ENCODE peak calls at places on chromosomes 5 and 9, in six cellular contexts. A is WTC11, M is HL-60, C is foreskin fibroblast, Y is right cardiac atrium, O is NB4. X is an unnamed sample.

GRCh38 chr5:75551471-75551870 is 39.8 kb downstream of the POLK start:
- DNase-seq in A (no peak), M (no peak), C (peak; percentile 56), Y (no peak), O (no peak), X (no peak)

GRCh38 chr9:109119439-109120203 is at the start of gene TMEM245:
- DNase-seq in A (peak; percentile 96), M (peak; percentile 96), C (peak; percentile 99), Y (peak; percentile 98), O (peak; percentile 99), X (peak; percentile 97)

GRCh38 chr9:21454149-21454548 is 13.9 kb downstream of the IFNA1 start:
- DNase-seq in A (no peak), M (no peak), C (peak; percentile 74), Y (no peak), O (peak; percentile 2), X (no peak)

GRCh38 chr5:167614294-167615104 is 676.9 kb upstream of the WWC1 start:
- DNase-seq in A (no peak), M (no peak), C (no peak), Y (no peak), O (no peak), X (no peak)

GRCh38 chr5:110038297-110038997 is 348.7 kb downstream of the MAN2A1 start:
- DNase-seq in A (no peak), M (no peak), C (no peak), Y (no peak), O (no peak), X (no peak)

GRCh38 chr9:132006657-132007370 is 72.9 kb downstream of the MED27 start:
- DNase-seq in A (no peak), M (no peak), C (peak; percentile 85), Y (no peak), O (no peak), X (peak; percentile 20)

GRCh38 chr9:127634021-127634420 is 21.9 kb downstream of the STXBP1 start:
- DNase-seq in A (no peak), M (no peak), C (no peak), Y (peak; percentile 64), O (no peak), X (no peak)

GRCh38 chr5:129906177-129906887 is 2.1 kb downstream of the CHSY3 start:
- DNase-seq in A (peak; percentile 30), M (no peak), C (peak; percentile 72), Y (peak; percentile 60), O (no peak), X (no peak)

GRCh38 chr5:29079771-29080170 is 2041.4 kb upstream of the CDH9 start:
- DNase-seq in A (peak; percentile 51), M (no peak), C (no peak), Y (no peak), O (peak; percentile 20), X (peak; percentile 50)

GRCh38 chr5:168409601-168410458 is 76.4 kb upstream of the RARS1 start:
- DNase-seq in A (no peak), M (no peak), C (peak; percentile 70), Y (no peak), O (no peak), X (no peak)

GRCh38 chr9:17057729-17058128 is 77.1 kb upstream of the CNTLN start:
- DNase-seq in A (no peak), M (no peak), C (no peak), Y (no peak), O (no peak), X (no peak)

GRCh38 chr9:98523231-98523901 is 185.4 kb downstream of the GABBR2 start:
- DNase-seq in A (peak; percentile 40), M (no peak), C (peak; percentile 28), Y (no peak), O (no peak), X (peak; percentile 30)

GRCh38 chr9:35673132-35673997 is at the start of gene CA9:
- DNase-seq in A (no peak), M (no peak), C (peak; percentile 43), Y (no peak), O (no peak), X (peak; percentile 53)

GRCh38 chr9:28491121-28491520 is 917.8 kb upstream of the C9orf72 start:
- DNase-seq in A (no peak), M (no peak), C (no peak), Y (no peak), O (no peak), X (no peak)

GRCh38 chr9:105114318-105114717 is 130.1 kb upstream of the SLC44A1 start:
- DNase-seq in A (no peak), M (no peak), C (no peak), Y (no peak), O (peak; percentile 40), X (no peak)

GRCh38 chr5:94544031-94544650 is 74.3 kb downstream of the KIAA0825 start:
- DNase-seq in A (no peak), M (peak; percentile 43), C (peak; percentile 49), Y (no peak), O (peak; percentile 82), X (peak; percentile 37)

GRCh38 chr9:126160854-126161329 is 165.7 kb upstream of the MVB12B start:
- DNase-seq in A (no peak), M (no peak), C (no peak), Y (no peak), O (no peak), X (no peak)

GRCh38 chr9:63859475-63860215 is 1425.4 kb downstream of the FOXD4L5 start:
- DNase-seq in A (no peak), M (no peak), C (peak; percentile 55), Y (peak; percentile 64), O (no peak), X (no peak)

GRCh38 chr5:23977996-23978395 is 470.6 kb downstream of the PRDM9 start:
- DNase-seq in A (peak; percentile 73), M (peak; percentile 6), C (peak; percentile 1), Y (no peak), O (peak; percentile 61), X (peak; percentile 82)

GRCh38 chr9:87816041-87816440 is 66.6 kb upstream of the SPATA31E1 start:
- DNase-seq in A (no peak), M (no peak), C (peak; percentile 64), Y (no peak), O (no peak), X (no peak)

GRCh38 chr9:128150594-128151342 is 1.5 kb downstream of the LCN2 start:
- DNase-seq in A (peak; percentile 82), M (no peak), C (no peak), Y (no peak), O (peak; percentile 43), X (peak; percentile 58)

GRCh38 chr5:135327429-135328127 is 71.5 kb downstream of the MACROH2A1 start:
- DNase-seq in A (no peak), M (no peak), C (no peak), Y (no peak), O (no peak), X (peak; percentile 26)

GRCh38 chr5:175712313-175712680 is 54.4 kb downstream of the HRH2 start:
- DNase-seq in A (peak; percentile 6), M (no peak), C (no peak), Y (no peak), O (no peak), X (no peak)

GRCh38 chr9:14148501-14149103 is 165.3 kb downstream of the NFIB start:
- DNase-seq in A (no peak), M (no peak), C (no peak), Y (no peak), O (no peak), X (no peak)

GRCh38 chr9:82599550-82599949 is 463.4 kb downstream of the RASEF start:
- DNase-seq in A (no peak), M (no peak), C (no peak), Y (no peak), O (no peak), X (peak; percentile 72)

GRCh38 chr9:79224672-79225433 is 346.9 kb upstream of the TLE4 start:
- DNase-seq in A (no peak), M (no peak), C (peak; percentile 95), Y (no peak), O (no peak), X (peak; percentile 1)

GRCh38 chr5:144549580-144549979 is 378.9 kb downstream of the KCTD16 start:
- DNase-seq in A (no peak), M (no peak), C (peak; percentile 70), Y (no peak), O (no peak), X (peak; percentile 56)

GRCh38 chr5:166341708-166342329 is 1949.6 kb upstream of the WWC1 start:
- DNase-seq in A (no peak), M (no peak), C (no peak), Y (no peak), O (peak; percentile 17), X (peak; percentile 50)

GRCh38 chr9:127105805-127106492 is 16.5 kb downstream of the ANGPTL2 start:
- DNase-seq in A (no peak), M (no peak), C (peak; percentile 21), Y (no peak), O (no peak), X (no peak)